ENCODE peak calls at places on chromosomes 16 and 17, in ten cellular contexts. Y is ascending aorta, R is prostate gland, M is tibial nerve, E is WTC11, B is uterus, T is AG10803, C is mesothelial cell of epicardium, I is Calu3, V is GM23338. Z is an unnamed sample.

GRCh38 chr16:425082-425718 is at the start of gene RAB11FIP3:
- DNase-seq in I (peak; percentile 88), E (peak; percentile 80), R (peak; percentile 78), Y (peak; percentile 88), T (peak; percentile 70), C (peak; percentile 64), V (peak; percentile 86), B (peak; percentile 81), M (peak; percentile 69), Z (peak; percentile 61)

GRCh38 chr17:68613739-68614298 is 12.7 kb upstream of the FAM20A start:
- DNase-seq in I (peak; percentile 54), E (peak; percentile 58), V (peak; percentile 97), M (peak; percentile 86), R (no peak), T (peak; percentile 55), C (no peak), Y (no peak), B (peak; percentile 51), Z (no peak)

GRCh38 chr17:76104896-76105231 is 1.3 kb upstream of the EXOC7 start:
- DNase-seq in Y (no peak), T (no peak), B (no peak), I (no peak), V (no peak), C (no peak), R (no peak), E (no peak), M (no peak), Z (no peak)

GRCh38 chr16:83952587-83952939 is 477 bp upstream of the OSGIN1 start:
- DNase-seq in Y (no peak), V (no peak), B (no peak), T (no peak), I (no peak), E (no peak), C (no peak), M (no peak), R (peak; percentile 21), Z (no peak)

GRCh38 chr17:40307001-40307690 is 1.8 kb upstream of the RARA start:
- DNase-seq in C (no peak), R (no peak), T (peak; percentile 84), M (no peak), E (no peak), V (peak; percentile 70), Y (no peak), I (peak; percentile 35), B (peak; percentile 51), Z (no peak)

GRCh38 chr17:7081341-7082062 is 1.5 kb upstream of the CLEC10A start:
- DNase-seq in I (no peak), Y (peak; percentile 52), R (no peak), T (no peak), C (no peak), V (no peak), B (no peak), M (no peak), E (no peak), Z (no peak)

GRCh38 chr16:54672500-54672899 is 258.2 kb upstream of the IRX5 start:
- DNase-seq in B (no peak), E (no peak), R (no peak), Y (no peak), V (no peak), T (no peak), I (no peak), C (no peak), M (no peak), Z (no peak)

GRCh38 chr16:13471036-13471435 is 448.9 kb upstream of the ERCC4 start:
- DNase-seq in V (peak; percentile 33), Y (no peak), I (no peak), M (no peak), T (no peak), R (no peak), E (peak; percentile 24), C (no peak), B (no peak), Z (no peak)

GRCh38 chr17:78374631-78375274 is 3.7 kb upstream of the PGS1 start:
- DNase-seq in M (no peak), R (no peak), C (no peak), V (peak; percentile 84), B (no peak), T (peak; percentile 67), I (no peak), E (peak; percentile 63), Y (no peak), Z (no peak)

GRCh38 chr16:60110531-60110930 is 1376.4 kb upstream of the GOT2 start:
- DNase-seq in M (no peak), B (no peak), V (no peak), I (no peak), R (no peak), E (no peak), C (no peak), Y (no peak), T (no peak), Z (no peak)

GRCh38 chr17:14156689-14157088 is 80.0 kb downstream of the CDRT15 start:
- DNase-seq in C (no peak), B (no peak), I (no peak), E (no peak), M (no peak), R (no peak), T (peak; percentile 93), V (no peak), Y (no peak), Z (no peak)

GRCh38 chr17:82489117-82489516 is 30.4 kb upstream of the FOXK2 start:
- DNase-seq in C (no peak), M (peak; percentile 32), I (no peak), R (no peak), Y (peak; percentile 95), E (no peak), T (peak; percentile 84), B (no peak), V (no peak), Z (no peak)

GRCh38 chr17:38425744-38426143 is 2.5 kb upstream of the ARHGAP23 start:
- DNase-seq in Y (peak; percentile 79), I (no peak), E (no peak), C (no peak), R (no peak), B (peak; percentile 74), T (no peak), V (no peak), M (no peak), Z (no peak)

GRCh38 chr16:56986361-56986760 is 3.0 kb upstream of the NLRC5 start:
- DNase-seq in B (no peak), I (no peak), V (no peak), T (no peak), Y (no peak), R (no peak), C (no peak), M (no peak), E (no peak), Z (no peak)

GRCh38 chr17:49204521-49204920 is 5.9 kb downstream of the GNGT2 start:
- DNase-seq in Y (no peak), M (no peak), B (no peak), C (no peak), V (no peak), T (peak; percentile 36), R (no peak), I (no peak), E (no peak), Z (no peak)

GRCh38 chr16:28873543-28874201 is 4.6 kb upstream of the ATP2A1 start:
- DNase-seq in E (peak; percentile 77), T (no peak), C (no peak), Y (no peak), R (no peak), M (no peak), I (peak; percentile 59), V (peak; percentile 78), B (no peak), Z (no peak)

DNA sequence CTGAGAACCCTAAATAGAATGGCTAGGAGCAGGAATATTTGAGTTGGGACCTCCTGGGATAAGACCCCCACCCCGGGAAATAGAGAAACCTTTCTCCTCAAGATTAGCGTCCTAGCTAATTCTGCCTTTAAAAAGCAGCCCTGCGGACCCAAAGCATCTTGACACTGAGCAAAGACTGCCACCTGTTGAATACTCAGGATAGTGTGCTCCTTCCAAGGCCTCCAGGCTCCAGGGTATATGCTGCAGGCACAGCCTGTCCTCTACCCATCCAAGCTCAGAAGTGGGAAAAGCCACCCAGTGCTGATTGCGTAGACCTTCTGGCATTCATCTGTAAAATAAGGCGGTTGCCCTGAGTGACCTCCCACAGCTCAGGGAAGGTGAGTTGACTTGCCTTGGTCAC is 456.2 kb upstream of the DYNLRB2 start:
- DNase-seq in R (peak; percentile 58), M (peak; percentile 47), B (peak; percentile 73), C (peak; percentile 24), I (peak; percentile 21), T (peak; percentile 55), E (peak; percentile 51), Y (peak; percentile 65), V (peak; percentile 85), Z (no peak)
- TF ChIP-seq CTCF in R (peak; percentile 45), M (peak; percentile 38), B (peak; percentile 73), C (peak; percentile 24), I (peak; percentile 32), T (peak; percentile 61), E (peak; percentile 40), Y (peak; percentile 57), V (peak; percentile 85), Z (no peak)

DNA sequence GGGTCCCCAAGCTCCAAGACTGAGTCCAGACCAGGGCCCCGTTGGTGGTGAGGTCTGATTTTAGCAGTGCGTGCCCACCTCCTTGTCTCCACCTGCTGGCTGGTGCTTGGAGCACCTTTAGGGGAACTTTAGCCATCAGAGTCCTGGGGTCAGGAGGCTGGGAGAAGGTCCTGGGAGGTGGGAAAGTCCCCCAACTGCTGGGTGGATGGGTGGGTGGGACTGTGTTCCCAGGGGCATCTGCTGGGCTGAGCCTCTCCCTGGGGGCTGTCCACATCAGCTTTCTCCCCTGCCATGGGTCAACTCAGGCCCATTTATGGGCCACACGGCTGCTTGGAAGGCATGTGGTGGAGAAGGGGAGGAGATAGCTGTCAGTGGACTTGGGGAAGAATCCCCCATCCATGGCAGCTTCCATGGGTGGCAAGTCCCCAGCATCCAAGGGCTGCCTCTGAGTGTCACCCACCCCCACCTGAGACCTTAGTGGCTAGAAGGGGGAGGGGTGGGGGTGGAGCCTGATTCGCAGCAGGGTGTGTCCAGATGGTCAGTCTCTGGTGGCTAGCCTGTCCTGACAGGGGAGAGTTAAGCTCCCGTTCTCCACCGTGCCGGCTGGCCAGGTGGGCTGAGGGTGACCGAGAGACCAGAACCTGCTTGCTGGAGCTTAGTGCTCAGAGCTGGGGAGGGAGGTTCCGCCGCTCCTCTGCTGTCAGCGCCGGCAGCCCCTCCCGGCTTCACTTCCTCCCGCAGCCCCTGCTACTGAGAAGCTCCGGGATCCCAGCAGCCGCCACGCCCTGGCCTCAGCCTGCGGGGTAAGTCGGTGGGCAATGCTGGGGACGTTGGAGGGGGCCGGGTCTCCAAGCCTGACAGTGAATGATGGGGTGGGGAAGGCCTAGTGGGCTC is at the start of gene TRPV2:
- DNase-seq in E (peak; percentile 62), R (no peak), B (no peak), T (no peak), M (no peak), I (no peak), Y (no peak), V (peak; percentile 80), C (no peak), Z (no peak)
- TF ChIP-seq CTCF in E (peak; percentile 23), R (no peak), B (peak; percentile 20), T (peak; percentile 6), M (peak; percentile 40), I (no peak), Y (no peak), V (peak; percentile 84), C (no peak), Z (no peak)

GRCh38 chr16:70582280-70582978 is 58.8 kb downstream of the SF3B3 start:
- DNase-seq in C (no peak), Y (no peak), B (no peak), E (peak; percentile 44), T (no peak), M (no peak), V (peak; percentile 45), I (no peak), R (no peak), Z (no peak)
- TF ChIP-seq CTCF in C (no peak), Y (peak; percentile 10), B (no peak), E (no peak), T (peak; percentile 13), M (no peak), V (peak; percentile 65), I (no peak), R (no peak), Z (no peak)

GRCh38 chr17:74334393-74335039 is 8.5 kb downstream of the KIF19 start:
- DNase-seq in M (no peak), C (no peak), R (no peak), E (no peak), Y (no peak), B (no peak), T (no peak), V (no peak), I (no peak), Z (no peak)
- TF ChIP-seq CTCF in M (no peak), C (no peak), R (no peak), E (no peak), Y (no peak), B (no peak), T (no peak), V (no peak), I (no peak), Z (no peak)

Z was measured in omental fat pad.